ENCODE peak calls at places on chromosomes 13 and 19, in six cellular contexts. O is colonic mucosa, X is ascending aorta, Z is mucosa of descending colon, W is aorta, U is fibroblast of lung. S is an unnamed sample.

GRCh38 chr13:67230774-67231480 is 791 bp upstream of the PCDH9 start:
- DNase-seq in Z (peak; percentile 58), O (peak; percentile 41), U (peak; percentile 77), X (peak; percentile 71), W (peak; percentile 87), S (peak; percentile 57)

GRCh38 chr19:7535993-7536685 is 622 bp downstream of the PNPLA6 start:
- DNase-seq in Z (no peak), X (no peak), U (no peak), O (no peak), W (no peak), S (no peak)

GRCh38 chr19:50264483-50265186 is 61.2 kb downstream of the MYH14 start:
- DNase-seq in O (no peak), W (no peak), X (no peak), U (no peak), Z (no peak), S (no peak)

GRCh38 chr19:52170304-52170703 is 1.1 kb downstream of the ZNF836 start:
- DNase-seq in U (no peak), W (no peak), Z (no peak), X (no peak), O (no peak), S (no peak)

GRCh38 chr13:60448907-60449510 is 52.0 kb downstream of the TDRD3 start:
- DNase-seq in W (no peak), X (no peak), Z (no peak), O (peak; percentile 29), U (peak; percentile 44), S (no peak)

GRCh38 chr13:72959643-72960042 is 99.2 kb upstream of the KLF5 start:
- DNase-seq in O (no peak), X (no peak), W (no peak), Z (no peak), U (peak; percentile 49), S (no peak)

GRCh38 chr19:49875801-49876421 is 1.2 kb downstream of the AKT1S1 start:
- DNase-seq in W (peak; percentile 91), X (peak; percentile 81), O (peak; percentile 81), Z (peak; percentile 84), U (no peak), S (peak; percentile 67)

GRCh38 chr13:95937700-95938320 is 115.4 kb downstream of the UGGT2 start:
- DNase-seq in X (no peak), O (no peak), Z (no peak), W (no peak), U (no peak), S (no peak)

GRCh38 chr19:45767410-45767880 is 1.6 kb downstream of the SIX5 start:
- DNase-seq in W (peak; percentile 91), X (peak; percentile 88), U (peak; percentile 89), O (peak; percentile 75), Z (peak; percentile 82), S (peak; percentile 74)

GRCh38 chr19:48719263-48720171 is at the start of gene MAMSTR:
- DNase-seq in X (no peak), W (no peak), O (no peak), Z (peak; percentile 61), U (no peak), S (no peak)

GRCh38 chr19:43776285-43776684 is 4.5 kb downstream of the KCNN4 start:
- DNase-seq in U (no peak), Z (no peak), W (no peak), X (no peak), O (no peak), S (no peak)

DNA sequence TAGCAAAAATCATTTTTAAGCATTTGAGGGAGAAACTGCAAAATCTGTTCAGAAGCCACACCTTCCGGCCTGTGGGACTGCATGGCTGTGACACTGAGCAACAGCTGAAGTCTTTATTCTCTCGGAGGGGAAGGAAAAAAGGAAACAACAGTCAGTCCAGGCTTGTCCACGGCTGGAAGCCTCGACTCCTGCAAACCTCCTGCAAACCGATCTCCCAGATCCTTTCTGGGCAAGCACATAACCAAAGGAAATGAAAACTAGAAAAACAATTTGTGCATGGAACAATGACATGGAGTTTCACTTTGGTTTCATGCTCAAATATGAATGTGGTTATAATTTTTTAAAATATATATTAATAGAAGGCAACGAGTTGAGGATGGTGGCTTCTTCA is 1.0 kb downstream of the COL4A1 start:
- DNase-seq in Z (no peak), U (peak; percentile 35), O (no peak), X (no peak), W (no peak), S (no peak)
- H3K4me1 ChIP-seq in Z (peaks cover 10% of the 10 kb centered on the region), U (peaks cover 19% of the 10 kb centered on the region), O (no peaks in the 10 kb centered on the region), X (peaks cover 29% of the 10 kb centered on the region), W (peaks cover 10% of the 10 kb centered on the region), S (peaks cover 33% of the 10 kb centered on the region)

GRCh38 chr13:43180837-43181236 is 157.5 kb downstream of the DNAJC15 start:
- DNase-seq in W (no peak), O (no peak), X (no peak), U (no peak), Z (no peak), S (no peak)

GRCh38 chr13:43185206-43185605 is 161.8 kb downstream of the DNAJC15 start:
- DNase-seq in Z (no peak), O (no peak), X (no peak), W (no peak), U (no peak), S (no peak)

GRCh38 chr13:43180036-43180660 is 156.8 kb downstream of the DNAJC15 start:
- DNase-seq in O (no peak), U (no peak), Z (no peak), W (no peak), X (no peak), S (no peak)
- H3K4me1 ChIP-seq in O (no peaks in the 10 kb centered on the region), U (no peaks in the 10 kb centered on the region), Z (no peaks in the 10 kb centered on the region), W (no peaks in the 10 kb centered on the region), X (no peaks in the 10 kb centered on the region), S (peaks cover 11% of the 10 kb centered on the region)

GRCh38 chr19:1206733-1207301 is 1.2 kb downstream of the STK11 start:
- DNase-seq in U (no peak), W (no peak), O (peak; percentile 62), X (no peak), Z (peak; percentile 56), S (no peak)
- H3K4me1 ChIP-seq in U (peaks cover 14% of the 10 kb centered on the region), W (no peaks in the 10 kb centered on the region), O (peaks cover 25% of the 10 kb centered on the region), X (peaks cover 26% of the 10 kb centered on the region), Z (peaks cover 64% of the 10 kb centered on the region), S (peaks cover 18% of the 10 kb centered on the region)

DNA sequence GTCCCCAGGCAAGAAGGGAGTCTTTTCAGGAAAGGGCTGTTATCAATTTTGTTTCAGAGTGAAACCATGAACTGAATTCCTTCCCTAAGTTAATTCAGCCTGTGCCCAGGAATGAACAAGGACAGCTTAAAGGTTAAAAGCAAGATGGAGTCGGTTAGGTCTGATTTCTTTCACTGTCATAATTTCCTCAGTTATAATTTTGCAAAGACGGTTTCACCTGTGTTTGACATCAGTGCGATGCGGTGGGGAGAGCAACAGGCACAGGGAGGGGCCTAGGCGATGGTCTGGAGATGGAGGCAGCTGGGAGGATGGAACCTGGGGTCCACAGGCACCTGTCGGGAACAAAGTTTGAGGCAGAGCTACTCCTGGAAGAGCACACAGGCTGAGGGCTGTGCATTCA is 5.9 kb upstream of the ZNF552 start:
- DNase-seq in X (no peak), O (no peak), Z (no peak), U (no peak), W (no peak), S (no peak)
- H3K4me1 ChIP-seq in X (peaks cover 9% of the 10 kb centered on the region), O (peaks cover 10% of the 10 kb centered on the region), Z (peaks cover 47% of the 10 kb centered on the region), U (peaks cover 3% of the 10 kb centered on the region), W (no peaks in the 10 kb centered on the region), S (peaks cover 57% of the 10 kb centered on the region)

GRCh38 chr13:46617885-46618284 is 64.9 kb downstream of the LRCH1 start:
- DNase-seq in W (no peak), U (no peak), O (no peak), X (no peak), Z (no peak), S (no peak)
- H3K4me1 ChIP-seq in W (peaks cover 14% of the 10 kb centered on the region), U (peaks cover 10% of the 10 kb centered on the region), O (peaks cover 10% of the 10 kb centered on the region), X (peaks cover 42% of the 10 kb centered on the region), Z (peaks cover 23% of the 10 kb centered on the region), S (peaks cover 90% of the 10 kb centered on the region)

GRCh38 chr19:13038306-13039210 is 43.3 kb downstream of the NFIX start:
- DNase-seq in U (no peak), Z (no peak), W (no peak), X (no peak), O (no peak), S (no peak)

GRCh38 chr19:13036366-13036976 is 41.2 kb downstream of the NFIX start:
- DNase-seq in O (peak; percentile 79), X (peak; percentile 95), W (peak; percentile 90), U (peak; percentile 85), Z (peak; percentile 81), S (peak; percentile 66)

GRCh38 chr19:13035820-13036365 is 40.6 kb downstream of the NFIX start:
- DNase-seq in W (no peak), U (no peak), O (no peak), Z (no peak), X (no peak), S (no peak)

GRCh38 chr19:13037718-13038117 is 42.4 kb downstream of the NFIX start:
- DNase-seq in Z (no peak), W (no peak), U (no peak), O (no peak), X (no peak), S (no peak)

GRCh38 chr19:13037161-13037560 is 41.9 kb downstream of the NFIX start:
- DNase-seq in O (no peak), Z (no peak), W (peak; percentile 83), U (peak; percentile 93), X (peak; percentile 79), S (no peak)
- H3K4me1 ChIP-seq in O (peaks cover 26% of the 10 kb centered on the region), Z (peaks cover 49% of the 10 kb centered on the region), W (peaks cover 6% of the 10 kb centered on the region), U (peaks cover 45% of the 10 kb centered on the region), X (peaks cover 92% of the 10 kb centered on the region), S (peaks cover 19% of the 10 kb centered on the region)

DNA sequence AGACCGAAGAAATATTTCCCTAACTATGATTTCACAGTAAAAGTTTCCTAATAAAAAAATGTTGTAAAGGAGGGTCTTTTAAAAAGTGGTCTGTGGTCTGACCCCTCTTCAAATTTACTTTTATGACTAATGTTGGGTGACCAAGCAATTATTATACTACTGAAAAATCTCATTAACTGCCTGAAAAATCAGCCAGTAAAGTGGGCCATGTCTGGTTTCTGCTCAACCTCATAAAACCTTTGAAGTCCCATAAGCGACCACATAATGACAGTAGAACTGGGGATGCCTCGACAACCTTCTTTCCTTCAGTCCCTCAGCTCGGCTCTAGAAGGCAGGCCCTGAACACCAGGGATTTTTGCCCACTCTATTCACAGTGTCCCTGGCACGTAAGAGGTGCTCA is 434.3 kb downstream of the EFNB2 start:
- DNase-seq in X (no peak), W (no peak), U (peak; percentile 57), O (no peak), Z (no peak), S (no peak)
- H3K4me1 ChIP-seq in X (no peaks in the 10 kb centered on the region), W (no peaks in the 10 kb centered on the region), U (peaks cover 11% of the 10 kb centered on the region), O (peaks cover 17% of the 10 kb centered on the region), Z (peaks cover 33% of the 10 kb centered on the region), S (peaks cover 95% of the 10 kb centered on the region)

DNA sequence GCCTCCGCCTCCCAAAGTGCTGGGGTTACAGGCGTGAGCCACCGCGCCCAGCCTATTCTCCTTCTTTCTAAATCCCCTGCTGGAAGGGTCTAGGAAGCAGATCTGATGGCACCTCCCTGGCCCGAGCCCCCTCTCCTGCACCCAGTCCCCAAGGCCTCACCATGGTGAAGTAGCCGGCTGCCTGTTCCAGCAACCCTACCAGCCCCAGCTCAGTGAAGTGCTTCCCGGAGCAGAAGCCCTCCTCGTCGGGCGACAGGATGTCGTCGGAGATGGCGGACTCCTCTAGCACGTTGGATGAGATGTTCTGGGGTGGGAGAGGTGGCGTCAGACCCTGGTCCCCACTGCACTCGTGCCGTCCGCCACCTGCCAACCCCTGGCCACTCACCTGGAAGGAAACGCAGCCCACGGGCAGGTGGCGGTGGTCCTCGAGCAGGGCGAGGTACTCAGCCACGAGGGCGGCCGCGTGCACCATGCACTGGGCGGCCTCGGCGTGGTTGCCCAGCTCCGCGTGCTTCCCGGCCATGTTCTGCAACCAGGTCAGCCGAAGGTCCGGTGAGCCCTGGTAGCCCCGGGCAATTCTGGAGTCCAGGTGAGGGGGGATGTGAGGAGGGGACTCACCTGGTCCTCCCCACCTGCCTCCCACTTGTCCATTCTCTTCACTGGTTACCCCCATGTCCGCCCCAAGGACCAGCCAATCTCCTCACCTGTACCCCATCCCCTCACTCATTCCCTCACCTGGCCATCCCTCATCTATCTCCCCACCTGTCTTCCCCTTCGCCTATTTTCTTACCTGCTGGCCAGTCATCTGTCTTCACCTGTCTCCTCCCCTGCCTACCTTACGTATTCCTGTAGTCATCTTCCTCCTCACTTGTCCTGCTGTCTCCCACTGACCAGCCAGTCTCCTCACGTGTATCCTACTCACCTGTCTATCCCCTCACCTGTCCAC is 11.5 kb upstream of the KANK2 start:
- DNase-seq in U (no peak), X (no peak), O (no peak), W (no peak), Z (no peak), S (no peak)
- H3K4me1 ChIP-seq in U (peaks cover 11% of the 10 kb centered on the region), X (peaks cover 10% of the 10 kb centered on the region), O (no peaks in the 10 kb centered on the region), W (no peaks in the 10 kb centered on the region), Z (no peaks in the 10 kb centered on the region), S (no peaks in the 10 kb centered on the region)